ENCODE peak calls at places on chromosomes 3 and 15, in seven cellular contexts. K, Y, F, I, M, R and C are unnamed samples.

GRCh38 chr3:179898024-179898423 is 138.7 kb downstream of the PEX5L start:
- DNase-seq in K (peak), F (no peak), I (peak), M (no peak), R (no peak), Y (peak), C (no peak)

GRCh38 chr3:62261121-62261520 is 112.2 kb downstream of the FEZF2 start:
- DNase-seq in I (no peak), F (no peak), R (no peak), K (no peak), M (no peak), Y (no peak), C (no peak)

GRCh38 chr3:2870714-2871353 is 239.3 kb downstream of the IL5RA start:
- DNase-seq in R (no peak), I (no peak), M (no peak), Y (no peak), K (no peak), F (no peak), C (no peak)

GRCh38 chr3:49652218-49652921 is 21.8 kb upstream of the APEH start:
- DNase-seq in I (no peak), K (no peak), F (no peak), R (no peak), Y (no peak), M (no peak), C (no peak)

GRCh38 chr15:38226867-38227266 is 25.8 kb upstream of the SPRED1 start:
- DNase-seq in M (peak), R (no peak), I (no peak), K (peak), Y (peak), F (no peak), C (peak)

GRCh38 chr3:181629029-181629428 is 82.7 kb upstream of the SOX2 start:
- DNase-seq in M (no peak), R (no peak), F (no peak), K (no peak), I (no peak), Y (peak), C (no peak)

GRCh38 chr3:63968612-63969350 is 54.5 kb downstream of the PSMD6 start:
- DNase-seq in K (no peak), F (no peak), Y (peak), I (no peak), M (no peak), R (no peak), C (no peak)

GRCh38 chr3:58388550-58389061 is 45.0 kb downstream of the PDHB start:
- DNase-seq in I (peak), R (no peak), M (no peak), K (peak), Y (peak), F (no peak), C (no peak)

GRCh38 chr3:188646592-188646991 is 492.6 kb downstream of the LPP start:
- DNase-seq in R (no peak), Y (peak), M (no peak), F (no peak), I (no peak), K (peak), C (no peak)

GRCh38 chr3:194265505-194265892 is 85.6 kb downstream of the CPN2 start:
- DNase-seq in R (peak), M (peak), Y (peak), I (no peak), F (peak), K (no peak), C (peak)

GRCh38 chr3:165529451-165529850 is 307.8 kb downstream of the BCHE start:
- DNase-seq in K (no peak), Y (no peak), I (no peak), M (no peak), R (no peak), F (no peak), C (no peak)

GRCh38 chr15:71683401-71684274 is 126.7 kb upstream of the NR2E3 start:
- DNase-seq in R (no peak), I (no peak), M (no peak), K (no peak), Y (peak), F (no peak), C (no peak)

GRCh38 chr15:71547066-71547465 is 263.3 kb upstream of the NR2E3 start:
- DNase-seq in R (peak), F (no peak), Y (no peak), M (no peak), K (peak), I (no peak), C (peak)

GRCh38 chr3:134827213-134827612 is 32.2 kb downstream of the EPHB1 start:
- DNase-seq in F (no peak), I (no peak), K (no peak), M (no peak), R (no peak), Y (no peak), C (no peak)

GRCh38 chr3:173743111-173743510 is 345.6 kb downstream of the NLGN1 start:
- DNase-seq in K (no peak), R (no peak), F (no peak), Y (peak), I (no peak), M (no peak), C (no peak)

GRCh38 chr3:72663429-72663828 is 184.8 kb downstream of the SHQ1 start:
- DNase-seq in R (no peak), I (no peak), Y (peak), K (peak), M (no peak), F (no peak), C (no peak)

GRCh38 chr3:14771593-14772497 is 46.9 kb upstream of the FGD5 start:
- DNase-seq in M (peak), R (no peak), F (no peak), K (no peak), I (no peak), Y (no peak), C (no peak)

GRCh38 chr3:50515565-50516047 is 12.2 kb upstream of the CACNA2D2 start:
- DNase-seq in F (no peak), R (peak), Y (no peak), K (no peak), I (peak), M (peak), C (no peak)

GRCh38 chr15:50151468-50151867 is 30.5 kb upstream of the SLC27A2 start:
- DNase-seq in Y (no peak), F (no peak), K (no peak), M (no peak), I (no peak), R (no peak), C (no peak)

GRCh38 chr15:42077680-42078079 is 16.7 kb downstream of the PLA2G4D start:
- DNase-seq in F (no peak), R (no peak), M (no peak), I (peak), Y (no peak), K (no peak), C (no peak)

GRCh38 chr15:40823572-40824343 is 4.8 kb downstream of the PPP1R14D start:
- DNase-seq in K (no peak), I (no peak), F (no peak), Y (no peak), R (no peak), M (no peak), C (no peak)

DNA sequence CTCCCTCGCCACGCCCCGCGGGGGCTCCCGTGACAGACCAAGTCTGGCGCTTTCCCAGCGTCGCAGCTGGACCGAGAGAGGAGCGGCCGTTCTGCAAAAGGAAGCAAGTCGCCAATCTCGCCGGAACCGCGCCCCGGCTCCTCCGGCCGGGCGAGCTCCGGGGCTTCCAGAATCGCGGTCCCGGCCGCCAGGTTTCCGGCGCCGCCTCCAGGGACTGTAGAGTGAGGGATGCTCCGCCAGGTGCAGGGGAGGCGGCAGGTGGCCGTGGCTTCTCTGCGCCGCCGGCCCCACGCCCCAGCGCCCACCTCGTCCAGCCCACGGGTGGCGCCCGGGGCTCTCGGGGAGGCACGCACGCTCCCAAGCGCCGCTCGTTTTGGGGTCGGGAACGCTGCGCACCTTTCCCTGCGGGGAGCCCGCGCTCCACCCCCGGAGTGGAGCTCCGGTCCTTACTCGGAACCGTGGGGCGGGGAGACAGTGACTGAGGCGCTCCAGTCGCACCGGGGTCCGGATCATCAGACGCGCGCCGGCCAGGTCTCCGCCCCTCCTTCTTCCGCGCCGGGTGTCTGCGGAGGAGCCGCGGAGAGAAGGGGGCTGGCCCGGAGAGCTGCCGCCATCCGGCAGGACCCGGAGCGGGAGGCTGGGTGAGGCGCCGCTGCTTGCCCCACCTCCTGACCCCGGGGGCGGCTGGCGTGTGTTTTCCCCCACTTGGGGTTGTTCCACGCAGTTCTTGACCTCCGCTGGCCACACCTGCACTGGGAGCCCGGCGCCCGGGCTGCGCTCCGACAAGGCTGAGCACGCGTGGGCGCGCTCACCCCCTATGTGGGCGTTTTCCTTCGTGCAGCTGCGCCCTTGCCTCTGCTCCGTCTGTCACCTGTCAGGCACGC is at the start of gene MCF2L2:
- DNase-seq in Y (peak), K (peak), R (peak), F (no peak), I (peak), M (peak), C (peak)
- H3K27ac ChIP-seq in Y (no peak), K (no peak), R (no peak), F (no peak), I (peak), M (no peak), C (peak)

GRCh38 chr15:26866298-26867198 is at the start of gene GABRA5:
- DNase-seq in I (peak), R (no peak), K (no peak), F (no peak), Y (peak), M (no peak), C (peak)
- H3K4me3 ChIP-seq in I (peak), R (peak), K (no peak), F (peak), Y (peak), M (peak), C (peak)

GRCh38 chr15:76968310-76968709 is 26.6 kb upstream of the PSTPIP1 start:
- DNase-seq in M (no peak), F (no peak), K (no peak), R (no peak), Y (peak), I (peak), C (no peak)
- H3K27ac ChIP-seq in M (no peak), F (no peak), K (no peak), R (no peak), Y (no peak), I (no peak), C (no peak)

GRCh38 chr3:170361711-170362110 is 4.2 kb downstream of the SKIL start:
- DNase-seq in R (no peak), K (no peak), F (no peak), M (no peak), Y (no peak), I (no peak), C (no peak)

GRCh38 chr3:170360476-170360875 is 3.0 kb downstream of the SKIL start:
- DNase-seq in I (peak), R (no peak), M (no peak), K (no peak), Y (no peak), F (no peak), C (no peak)

GRCh38 chr3:170360916-170361315 is 3.4 kb downstream of the SKIL start:
- DNase-seq in K (no peak), Y (no peak), R (no peak), F (no peak), I (peak), M (no peak), C (no peak)

GRCh38 chr3:170364965-170365364 is 7.5 kb downstream of the SKIL start:
- DNase-seq in K (no peak), I (no peak), F (no peak), Y (no peak), M (no peak), R (no peak), C (no peak)

DNA sequence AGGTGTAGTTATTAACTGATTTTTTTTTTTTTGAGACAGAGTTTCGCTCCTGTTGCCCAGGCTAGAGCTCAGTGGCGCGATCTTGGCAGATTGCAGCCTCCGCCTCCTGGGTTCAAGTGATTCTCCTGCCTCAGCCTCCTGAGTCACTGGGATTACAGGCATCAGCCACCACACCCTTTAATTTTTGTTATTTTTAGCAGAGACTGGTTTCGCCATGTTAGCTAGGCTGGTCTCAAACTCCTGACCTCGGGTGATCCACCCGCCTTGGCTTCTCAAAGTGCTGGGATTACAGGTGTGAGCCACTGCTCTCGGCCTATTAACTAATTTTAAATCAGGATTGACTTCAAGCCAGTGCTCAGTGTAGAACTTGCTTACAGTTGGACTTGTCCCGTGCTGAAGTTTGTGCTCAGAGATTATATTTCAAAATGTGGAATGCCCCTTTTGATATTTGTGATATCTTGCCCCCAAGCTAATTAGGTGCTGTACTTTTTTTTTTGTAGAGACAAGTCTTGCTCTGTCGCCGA is 6.0 kb downstream of the SKIL start:
- DNase-seq in M (no peak), I (no peak), F (no peak), Y (no peak), R (no peak), K (no peak), C (no peak)
- H3K4me3 ChIP-seq in M (no peak), I (no peak), F (no peak), Y (peak), R (no peak), K (no peak), C (no peak)

GRCh38 chr3:172542999-172543398 is 19.8 kb upstream of the TNFSF10 start:
- DNase-seq in R (no peak), K (no peak), Y (no peak), I (no peak), M (no peak), F (no peak), C (no peak)

GRCh38 chr3:172543419-172543818 is 20.2 kb upstream of the TNFSF10 start:
- DNase-seq in R (no peak), I (no peak), Y (no peak), F (no peak), K (no peak), M (no peak), C (no peak)

GRCh38 chr3:172543884-172544283 is 20.7 kb upstream of the TNFSF10 start:
- DNase-seq in K (no peak), R (no peak), Y (no peak), I (no peak), F (no peak), M (no peak), C (no peak)

GRCh38 chr3:172539273-172539672 is 16.0 kb upstream of the TNFSF10 start:
- DNase-seq in F (no peak), I (no peak), R (no peak), K (no peak), M (no peak), Y (no peak), C (no peak)

DNA sequence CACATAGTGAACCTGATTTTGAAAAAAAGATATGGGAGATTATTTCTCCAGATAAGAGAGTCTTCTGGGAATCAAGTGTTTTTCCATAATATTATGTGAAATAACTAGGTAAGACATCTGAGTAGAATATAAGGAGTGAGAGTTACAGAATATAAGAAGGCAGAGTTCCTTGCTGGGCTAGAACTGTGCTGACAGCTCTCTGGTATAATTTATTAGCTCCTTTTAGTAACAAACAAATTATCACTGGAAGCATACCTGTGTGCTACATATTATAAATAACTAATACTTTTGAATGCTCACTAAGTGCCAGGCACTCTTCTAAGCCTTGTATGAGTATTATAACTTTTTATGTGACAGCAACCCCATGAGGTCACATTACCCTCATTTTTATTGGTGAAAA is 18.9 kb upstream of the TNFSF10 start:
- DNase-seq in M (no peak), R (no peak), I (no peak), K (no peak), F (no peak), Y (no peak), C (no peak)
- H3K27ac ChIP-seq in M (no peak), R (peak), I (no peak), K (no peak), F (peak), Y (peak), C (no peak)